ENCODE peak calls at places on chromosome 16, in six cellular contexts. One of them, this sample, is unnamed.

GRCh38 chr16:57781741-57782606 is 20.3 kb downstream of the KIFC3 start:
- DNase-seq in ovary: no peak
- DNase-seq in thyroid gland: no peak
- DNase-seq in suprapubic skin: no peak
- DNase-seq in breast epithelium: no peak
- DNase-seq in lower leg skin: no peak
- DNase-seq in this sample: no peak

GRCh38 chr16:56356276-56357241 is 68.8 kb downstream of the AMFR start:
- DNase-seq in ovary: peak; percentile 72
- DNase-seq in thyroid gland: peak; percentile 85
- DNase-seq in suprapubic skin: peak; percentile 77
- DNase-seq in breast epithelium: peak; percentile 60
- DNase-seq in lower leg skin: peak; percentile 55
- DNase-seq in this sample: peak; percentile 96

GRCh38 chr16:10971560-10971961 is 27.2 kb downstream of the CLEC16A start:
- DNase-seq in ovary: peak; percentile 58
- DNase-seq in thyroid gland: peak; percentile 38
- DNase-seq in suprapubic skin: no peak
- DNase-seq in breast epithelium: peak; percentile 32
- DNase-seq in lower leg skin: peak; percentile 78
- DNase-seq in this sample: no peak

GRCh38 chr16:13289515-13289914 is 388.1 kb downstream of the SHISA9 start:
- DNase-seq in ovary: no peak
- DNase-seq in thyroid gland: no peak
- DNase-seq in suprapubic skin: no peak
- DNase-seq in breast epithelium: no peak
- DNase-seq in lower leg skin: no peak
- DNase-seq in this sample: no peak

GRCh38 chr16:1818873-1819525 is 7.6 kb downstream of the HAGH start:
- DNase-seq in ovary: peak; percentile 17
- DNase-seq in thyroid gland: no peak
- DNase-seq in suprapubic skin: no peak
- DNase-seq in breast epithelium: no peak
- DNase-seq in lower leg skin: no peak
- DNase-seq in this sample: no peak

GRCh38 chr16:81625544-81626152 is 153.4 kb upstream of the PLCG2 start:
- DNase-seq in ovary: no peak
- DNase-seq in thyroid gland: peak; percentile 94
- DNase-seq in suprapubic skin: peak; percentile 75
- DNase-seq in breast epithelium: peak; percentile 69
- DNase-seq in lower leg skin: no peak
- DNase-seq in this sample: peak; percentile 54

GRCh38 chr16:82664181-82664580 is 37.4 kb downstream of the CDH13 start:
- DNase-seq in ovary: no peak
- DNase-seq in thyroid gland: no peak
- DNase-seq in suprapubic skin: no peak
- DNase-seq in breast epithelium: no peak
- DNase-seq in lower leg skin: no peak
- DNase-seq in this sample: no peak

GRCh38 chr16:64543401-64543800 is 578.5 kb downstream of the CDH11 start:
- DNase-seq in ovary: no peak
- DNase-seq in thyroid gland: no peak
- DNase-seq in suprapubic skin: no peak
- DNase-seq in breast epithelium: no peak
- DNase-seq in lower leg skin: no peak
- DNase-seq in this sample: no peak

DNA sequence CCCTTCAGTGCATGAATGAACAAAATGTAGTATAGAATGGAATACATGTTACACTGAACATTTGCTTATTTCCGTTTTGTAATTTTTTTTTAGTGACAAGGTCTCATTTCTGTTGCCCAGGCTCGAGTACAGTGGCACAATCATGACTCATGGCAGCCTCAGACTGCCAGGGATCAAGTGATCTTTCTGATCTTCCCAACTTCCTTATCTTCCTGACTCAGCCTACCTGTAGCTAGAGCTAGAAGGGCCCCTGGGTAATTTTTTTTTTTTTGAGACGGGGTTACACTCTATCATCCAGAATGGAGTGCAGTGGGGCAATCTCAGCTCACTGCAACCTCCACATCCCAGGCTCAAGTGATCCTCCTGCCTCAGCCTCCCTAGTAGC is 7.4 kb upstream of the SLX4 start:
- DNase-seq in ovary: no peak
- DNase-seq in thyroid gland: no peak
- DNase-seq in suprapubic skin: no peak
- DNase-seq in breast epithelium: no peak
- DNase-seq in lower leg skin: no peak
- DNase-seq in this sample: no peak
- TF ChIP-seq POLR2A in ovary: no peak
- TF ChIP-seq POLR2A in thyroid gland: no peak
- TF ChIP-seq POLR2A in suprapubic skin: no peak
- TF ChIP-seq POLR2A in breast epithelium: no peak
- TF ChIP-seq POLR2A in lower leg skin: no peak
- TF ChIP-seq POLR2A in this sample: no peak

GRCh38 chr16:68281368-68282063 is 17.2 kb downstream of the SLC7A6 start:
- DNase-seq in ovary: no peak
- DNase-seq in thyroid gland: no peak
- DNase-seq in suprapubic skin: no peak
- DNase-seq in breast epithelium: no peak
- DNase-seq in lower leg skin: no peak
- DNase-seq in this sample: no peak

GRCh38 chr16:68283840-68284595 is 19.7 kb downstream of the SLC7A6 start:
- DNase-seq in ovary: no peak
- DNase-seq in thyroid gland: no peak
- DNase-seq in suprapubic skin: peak; percentile 78
- DNase-seq in breast epithelium: no peak
- DNase-seq in lower leg skin: peak; percentile 73
- DNase-seq in this sample: no peak

GRCh38 chr16:68282064-68282452 is 17.7 kb downstream of the SLC7A6 start:
- DNase-seq in ovary: no peak
- DNase-seq in thyroid gland: no peak
- DNase-seq in suprapubic skin: no peak
- DNase-seq in breast epithelium: no peak
- DNase-seq in lower leg skin: no peak
- DNase-seq in this sample: no peak

GRCh38 chr16:68284847-68285246 is 20.5 kb downstream of the SLC7A6 start:
- DNase-seq in ovary: no peak
- DNase-seq in thyroid gland: no peak
- DNase-seq in suprapubic skin: no peak
- DNase-seq in breast epithelium: no peak
- DNase-seq in lower leg skin: no peak
- DNase-seq in this sample: no peak

GRCh38 chr16:68283346-68283745 is 19.0 kb downstream of the SLC7A6 start:
- DNase-seq in ovary: no peak
- DNase-seq in thyroid gland: no peak
- DNase-seq in suprapubic skin: no peak
- DNase-seq in breast epithelium: no peak
- DNase-seq in lower leg skin: no peak
- DNase-seq in this sample: no peak
- TF ChIP-seq POLR2A in ovary: no peak
- TF ChIP-seq POLR2A in thyroid gland: no peak
- TF ChIP-seq POLR2A in suprapubic skin: no peak
- TF ChIP-seq POLR2A in breast epithelium: no peak
- TF ChIP-seq POLR2A in lower leg skin: no peak
- TF ChIP-seq POLR2A in this sample: no peak

DNA sequence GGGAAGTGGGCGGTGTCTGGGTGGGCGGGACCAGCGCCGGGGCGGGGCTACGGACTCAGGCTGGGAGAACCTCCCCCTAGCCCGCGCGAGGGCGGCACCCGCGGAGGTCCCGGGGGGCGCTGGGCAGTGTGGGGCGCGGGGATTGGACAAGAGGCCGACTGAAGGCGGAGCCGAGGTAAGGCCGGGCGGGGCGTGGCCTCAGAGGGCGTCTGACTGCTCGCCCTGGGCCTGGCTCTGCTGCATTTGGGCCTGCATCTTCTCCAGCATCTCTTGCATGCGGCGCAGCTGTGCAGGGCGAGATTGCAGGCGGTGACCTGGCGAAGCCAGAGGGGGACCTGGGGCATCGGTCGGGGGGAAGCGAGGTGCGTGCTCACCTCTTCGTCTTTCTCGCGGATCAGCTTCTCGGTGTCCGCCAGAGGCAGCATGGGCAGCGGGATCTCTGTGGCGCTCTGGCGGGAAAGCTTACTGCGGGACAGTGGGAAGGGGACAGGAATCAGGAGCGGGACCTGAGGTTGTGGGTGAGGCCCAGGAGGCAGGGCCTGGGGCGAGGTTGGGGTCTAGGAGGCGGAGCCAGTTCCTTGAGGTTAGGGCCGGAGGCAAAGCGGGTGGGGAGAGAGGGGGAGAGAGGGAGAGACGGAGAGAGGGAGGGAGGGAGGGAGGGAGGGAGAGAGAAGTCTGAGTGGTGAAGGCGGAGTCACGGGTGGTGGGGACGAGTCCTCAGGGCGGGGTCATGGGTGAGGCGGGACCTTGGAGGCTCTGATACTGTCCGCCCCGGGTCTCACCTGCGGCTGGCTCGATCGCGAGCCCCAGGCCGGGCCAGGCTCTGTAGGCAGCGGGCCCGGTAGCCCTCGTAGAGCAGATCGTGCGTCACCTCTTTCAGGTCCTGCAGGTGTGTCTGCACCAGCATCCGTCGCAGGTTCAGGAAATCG is 3.9 kb downstream of the SEPTIN1 start:
- DNase-seq in ovary: peak; percentile 99
- DNase-seq in thyroid gland: peak; percentile 100
- DNase-seq in suprapubic skin: peak; percentile 99
- DNase-seq in breast epithelium: peak; percentile 99
- DNase-seq in lower leg skin: peak; percentile 99
- DNase-seq in this sample: peak; percentile 99
- TF ChIP-seq POLR2A in ovary: no peak
- TF ChIP-seq POLR2A in thyroid gland: peak; percentile 84
- TF ChIP-seq POLR2A in suprapubic skin: peak; percentile 73
- TF ChIP-seq POLR2A in breast epithelium: no peak
- TF ChIP-seq POLR2A in lower leg skin: no peak
- TF ChIP-seq POLR2A in this sample: peak; percentile 76

GRCh38 chr16:89602273-89602951 is 11.0 kb upstream of the DPEP1 start:
- DNase-seq in ovary: no peak
- DNase-seq in thyroid gland: no peak
- DNase-seq in suprapubic skin: peak; percentile 59
- DNase-seq in breast epithelium: no peak
- DNase-seq in lower leg skin: no peak
- DNase-seq in this sample: no peak
- TF ChIP-seq POLR2A in ovary: no peak
- TF ChIP-seq POLR2A in thyroid gland: no peak
- TF ChIP-seq POLR2A in suprapubic skin: no peak
- TF ChIP-seq POLR2A in breast epithelium: no peak
- TF ChIP-seq POLR2A in lower leg skin: no peak
- TF ChIP-seq POLR2A in this sample: no peak

GRCh38 chr16:68732741-68733399 is 4.2 kb upstream of the CDH1 start:
- DNase-seq in ovary: no peak
- DNase-seq in thyroid gland: no peak
- DNase-seq in suprapubic skin: no peak
- DNase-seq in breast epithelium: no peak
- DNase-seq in lower leg skin: no peak
- DNase-seq in this sample: no peak
- TF ChIP-seq POLR2A in ovary: no peak
- TF ChIP-seq POLR2A in thyroid gland: no peak
- TF ChIP-seq POLR2A in suprapubic skin: no peak
- TF ChIP-seq POLR2A in breast epithelium: no peak
- TF ChIP-seq POLR2A in lower leg skin: no peak
- TF ChIP-seq POLR2A in this sample: no peak

DNA sequence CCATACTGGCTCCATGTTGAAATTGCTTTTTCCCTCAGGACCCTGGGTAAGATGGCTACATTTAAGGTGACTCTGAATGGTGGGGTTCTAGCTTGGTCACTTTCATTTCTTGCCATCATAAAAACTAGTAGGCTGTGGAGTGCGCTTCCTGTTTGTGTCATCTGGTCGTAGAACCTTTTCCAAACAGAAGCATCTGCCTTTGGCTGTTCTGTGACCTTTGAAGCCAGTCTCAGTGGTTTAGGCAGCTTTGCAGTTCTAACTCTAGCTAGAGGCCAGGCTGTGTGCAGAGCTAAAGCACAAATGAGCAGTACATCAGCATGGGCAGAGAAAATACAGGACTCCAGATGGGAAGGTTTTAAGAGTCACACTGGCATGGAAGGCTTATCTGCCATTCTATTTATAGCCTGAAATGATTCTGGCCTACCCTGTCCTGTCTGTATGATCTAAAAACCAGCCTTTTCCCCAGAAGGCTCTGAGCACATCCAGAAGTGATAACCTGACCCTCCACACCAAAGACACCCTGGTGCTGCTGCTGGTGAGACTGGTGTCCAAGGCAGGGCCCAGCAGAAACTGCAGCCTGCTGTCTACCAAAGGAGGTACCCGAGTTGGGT is 8.6 kb downstream of the ESRP2 start:
- DNase-seq in ovary: no peak
- DNase-seq in thyroid gland: no peak
- DNase-seq in suprapubic skin: no peak
- DNase-seq in breast epithelium: no peak
- DNase-seq in lower leg skin: no peak
- DNase-seq in this sample: no peak
- TF ChIP-seq POLR2A in ovary: no peak
- TF ChIP-seq POLR2A in thyroid gland: no peak
- TF ChIP-seq POLR2A in suprapubic skin: no peak
- TF ChIP-seq POLR2A in breast epithelium: no peak
- TF ChIP-seq POLR2A in lower leg skin: no peak
- TF ChIP-seq POLR2A in this sample: no peak

DNA sequence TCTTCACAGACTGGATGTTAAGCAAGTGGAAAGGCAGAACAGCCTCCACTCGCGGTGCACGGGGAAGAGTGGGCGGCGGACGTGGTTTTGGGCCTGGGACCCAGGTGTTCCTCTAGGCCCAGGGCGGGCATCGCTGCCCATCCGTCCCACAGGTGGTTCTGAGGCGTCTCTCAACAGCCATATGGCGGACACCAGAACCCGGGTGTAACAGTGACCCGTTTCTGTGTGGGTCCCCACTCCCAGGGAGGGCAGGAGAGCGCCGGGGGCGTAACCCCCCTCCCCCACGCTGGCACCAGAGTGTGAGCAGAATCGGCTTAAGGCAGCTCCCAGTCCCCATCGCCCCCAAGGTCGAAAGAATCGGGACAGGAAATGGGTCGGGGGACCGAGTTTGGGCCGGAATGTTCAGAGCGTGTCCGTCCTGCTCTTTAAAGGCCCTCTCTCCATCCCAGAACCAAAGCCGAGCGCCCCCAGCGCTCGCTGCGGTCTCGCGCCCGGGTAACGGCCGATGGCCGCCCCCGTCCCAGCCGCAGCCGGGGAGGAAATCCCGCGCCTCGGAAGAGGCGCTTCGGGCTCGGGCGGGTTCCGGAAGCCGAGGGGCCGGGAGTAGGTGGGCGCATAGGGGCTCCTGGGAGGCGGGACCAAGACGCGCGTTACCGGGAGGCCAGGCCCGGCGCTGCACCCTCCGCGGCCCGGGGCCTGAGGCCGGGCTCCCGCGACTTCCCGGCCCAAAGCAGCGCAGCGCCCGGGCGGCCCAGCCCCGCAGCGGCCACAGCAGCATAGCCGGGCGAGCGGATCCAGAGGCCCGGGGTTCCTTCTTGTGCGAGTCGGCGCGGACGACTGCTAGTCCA is at the start of gene TK2:
- DNase-seq in ovary: peak; percentile 79
- DNase-seq in thyroid gland: peak; percentile 70
- DNase-seq in suprapubic skin: peak; percentile 76
- DNase-seq in breast epithelium: peak; percentile 48
- DNase-seq in lower leg skin: no peak
- DNase-seq in this sample: peak; percentile 61
- TF ChIP-seq POLR2A in ovary: peak; percentile 72
- TF ChIP-seq POLR2A in thyroid gland: peak; percentile 75
- TF ChIP-seq POLR2A in suprapubic skin: no peak
- TF ChIP-seq POLR2A in breast epithelium: no peak
- TF ChIP-seq POLR2A in lower leg skin: no peak
- TF ChIP-seq POLR2A in this sample: peak; percentile 64

This sample was measured in GM12892.